ENCODE peak calls at places on chromosomes 12 and 14, in four cellular contexts. U is NCI-H82, B is HuH-7.5, H is amniotic stem cell. P is an unnamed sample.

GRCh38 chr12:84502907-84503787 is 409.5 kb downstream of the SLC6A15 start:
- DNase-seq in B (peak; percentile 3), U (peak; percentile 78), H (peak; percentile 40), P (peak; percentile 27)

GRCh38 chr14:61076531-61076930 is 95.5 kb downstream of the SLC38A6 start:
- DNase-seq in H (no peak), B (no peak), U (no peak), P (no peak)

GRCh38 chr12:54993181-54993835 is 8.7 kb upstream of the TESPA1 start:
- DNase-seq in H (peak; percentile 15), U (peak; percentile 96), B (peak; percentile 45), P (no peak)

GRCh38 chr12:69123909-69124638 is 115.3 kb upstream of the CPSF6 start:
- DNase-seq in B (no peak), H (no peak), U (no peak), P (no peak)

GRCh38 chr14:21987937-21988336 is 314.3 kb upstream of the OR4E1 start:
- DNase-seq in B (peak; percentile 23), H (no peak), U (peak; percentile 99), P (no peak)

GRCh38 chr14:94992046-94992445 is 165.3 kb downstream of the DICER1 start:
- DNase-seq in B (no peak), U (no peak), H (no peak), P (no peak)

GRCh38 chr14:66045572-66046021 is 440.6 kb upstream of the CCDC196 start:
- DNase-seq in U (peak; percentile 89), H (no peak), B (no peak), P (no peak)

GRCh38 chr12:53927220-53928029 is 11.2 kb upstream of the HOXC13 start:
- DNase-seq in B (no peak), U (no peak), H (no peak), P (no peak)

GRCh38 chr12:50732591-50732990 is 31.3 kb upstream of the ATF1 start:
- DNase-seq in U (no peak), B (no peak), H (no peak), P (no peak)

GRCh38 chr14:31934767-31935266 is 142.3 kb upstream of the ARHGAP5 start:
- DNase-seq in B (peak; percentile 93), U (peak; percentile 87), H (no peak), P (peak; percentile 24)

GRCh38 chr14:34873591-34874385 is 1.4 kb downstream of the BAZ1A start:
- DNase-seq in B (peak; percentile 45), U (peak; percentile 91), H (peak; percentile 69), P (peak; percentile 33)